ENCODE peak calls at places on chromosomes 5 and 9, in five cellular contexts. C is RWPE1, T is fibroblast of pulmonary artery, H is BE2C, Y is HCT116. I is an unnamed sample.

GRCh38 chr5:138874771-138875628 is at the start of gene LRRTM2:
- DNase-seq in Y (no peak), H (peak), T (peak), C (no peak), I (no peak)

GRCh38 chr5:158856295-158856694 is 243.4 kb downstream of the EBF1 start:
- DNase-seq in C (no peak), H (no peak), T (no peak), Y (no peak), I (no peak)

GRCh38 chr5:67190443-67190842 is 6.2 kb downstream of the CD180 start:
- DNase-seq in H (no peak), Y (no peak), C (no peak), T (no peak), I (no peak)

GRCh38 chr5:57216714-57217113 is 42.9 kb downstream of the GPBP1 start:
- DNase-seq in H (no peak), C (peak), Y (no peak), T (peak), I (no peak)

GRCh38 chr5:103499236-103499635 is 63.4 kb downstream of the NUDT12 start:
- DNase-seq in Y (no peak), H (no peak), C (no peak), T (no peak), I (no peak)

GRCh38 chr5:121199238-121199999 is 652.3 kb upstream of the FTMT start:
- DNase-seq in H (peak), Y (no peak), T (peak), C (peak), I (no peak)

GRCh38 chr9:76580188-76580587 is 121.2 kb downstream of the GCNT1 start:
- DNase-seq in C (no peak), H (no peak), T (no peak), Y (no peak), I (no peak)

GRCh38 chr9:128807827-128808226 is 10.5 kb upstream of the ENDOG start:
- DNase-seq in T (no peak), H (no peak), C (no peak), Y (no peak), I (no peak)

GRCh38 chr9:34332370-34332964 is 3.1 kb downstream of the NUDT2 start:
- DNase-seq in H (no peak), Y (peak), C (peak), T (peak), I (no peak)

GRCh38 chr5:78763659-78764189 is 115.2 kb upstream of the LHFPL2 start:
- DNase-seq in C (no peak), H (no peak), Y (no peak), T (no peak), I (no peak)

GRCh38 chr5:36644727-36645126 is 38.3 kb downstream of the SLC1A3 start:
- DNase-seq in C (no peak), T (no peak), H (no peak), Y (no peak), I (no peak)

GRCh38 chr5:167934561-167934971 is 356.9 kb upstream of the WWC1 start:
- DNase-seq in T (peak), H (no peak), C (no peak), Y (no peak), I (no peak)

GRCh38 chr9:113516840-113517577 is 53.5 kb downstream of the RGS3 start:
- DNase-seq in Y (no peak), C (no peak), T (no peak), H (no peak), I (peak)

GRCh38 chr9:116154976-116155699 is 1.5 kb downstream of the PAPPA start:
- DNase-seq in Y (no peak), H (no peak), T (peak), C (no peak), I (peak)

GRCh38 chr9:35478871-35479270 is 11.0 kb upstream of the RUSC2 start:
- DNase-seq in C (no peak), T (no peak), Y (no peak), H (no peak), I (no peak)

GRCh38 chr5:53067641-53068040 is 41.9 kb downstream of the MOCS2 start:
- DNase-seq in H (no peak), T (no peak), C (no peak), Y (no peak), I (no peak)

GRCh38 chr5:141876628-141877477 is 1.4 kb downstream of the PCDH1 start:
- DNase-seq in Y (no peak), H (no peak), T (no peak), C (peak), I (no peak)

GRCh38 chr5:151141535-151141934 is 16.0 kb downstream of the ANXA6 start:
- DNase-seq in H (no peak), Y (no peak), C (no peak), T (no peak), I (peak)

GRCh38 chr5:2683720-2684119 is 67.8 kb downstream of the IRX2 start:
- DNase-seq in Y (no peak), C (no peak), T (no peak), H (no peak), I (no peak)

GRCh38 chr9:71820516-71820915 is 52.2 kb upstream of the CEMIP2 start:
- DNase-seq in Y (no peak), T (peak), C (no peak), H (no peak), I (no peak)

GRCh38 chr5:6752236-6752635 is 39.0 kb downstream of the TENT4A start:
- DNase-seq in C (no peak), Y (no peak), T (no peak), H (no peak), I (no peak)

GRCh38 chr5:153147891-153148623 is 342.4 kb upstream of the GRIA1 start:
- DNase-seq in C (peak), Y (no peak), T (peak), H (no peak), I (peak)

GRCh38 chr9:74122661-74123060 is 374.5 kb upstream of the RORB start:
- DNase-seq in C (no peak), T (no peak), H (no peak), Y (no peak), I (no peak)

GRCh38 chr5:1443991-1444360 is 1.3 kb downstream of the SLC6A3 start:
- DNase-seq in C (no peak), T (no peak), H (no peak), Y (no peak), I (no peak)

GRCh38 chr5:122352331-122352730 is 40.3 kb downstream of the SNCAIP start:
- DNase-seq in Y (no peak), T (peak), H (no peak), C (no peak), I (no peak)

GRCh38 chr5:35771839-35772238 is 84.9 kb upstream of the IL7R start:
- DNase-seq in T (no peak), H (no peak), Y (no peak), C (no peak), I (no peak)

GRCh38 chr5:657570-657969 is 35.6 kb downstream of the TPPP start:
- DNase-seq in C (peak), T (peak), H (no peak), Y (peak), I (no peak)

GRCh38 chr5:171595801-171596231 is 176.4 kb downstream of the FGF18 start:
- DNase-seq in C (peak), T (peak), Y (no peak), H (no peak), I (no peak)

GRCh38 chr5:112594060-112594850 is 143.4 kb upstream of the APC start:
- DNase-seq in Y (no peak), C (no peak), H (peak), T (peak), I (no peak)

GRCh38 chr9:87382902-87383301 is 114.8 kb upstream of the DAPK1 start:
- DNase-seq in C (peak), T (peak), H (no peak), Y (no peak), I (no peak)

GRCh38 chr9:71506821-71507220 is 261.5 kb downstream of the CEMIP2 start:
- DNase-seq in Y (no peak), H (no peak), C (peak), T (peak), I (no peak)

DNA sequence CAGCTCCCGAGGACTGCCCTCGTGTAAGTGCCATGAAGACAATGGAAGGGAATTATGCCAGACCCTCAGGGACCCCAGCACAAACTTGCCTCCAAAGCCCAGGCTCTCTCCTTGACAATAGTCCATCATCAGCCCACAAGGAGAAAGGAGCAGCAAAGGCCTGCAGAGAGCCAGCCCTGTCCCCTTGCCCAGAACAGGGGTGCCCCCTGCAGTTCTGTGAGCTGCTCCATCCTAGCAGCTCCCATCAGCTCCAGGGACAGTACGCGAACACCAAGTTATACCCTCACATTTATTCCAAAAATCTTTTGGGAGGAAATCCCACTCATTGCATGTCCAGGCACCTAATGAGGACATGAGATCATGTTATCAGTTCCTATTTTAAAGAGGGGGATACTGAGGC is 11.1 kb downstream of the BARX1 start:
- DNase-seq in H (no peak), C (no peak), Y (no peak), T (no peak), I (no peak)
- TF ChIP-seq CTCF in H (no peak), C (no peak), Y (no peak), T (no peak), I (no peak)

GRCh38 chr9:33229359-33230120 is 10.4 kb upstream of the SPINK4 start:
- DNase-seq in C (peak), Y (peak), H (peak), T (no peak), I (no peak)
- TF ChIP-seq CTCF in C (peak), Y (peak), H (peak), T (no peak), I (no peak)

DNA sequence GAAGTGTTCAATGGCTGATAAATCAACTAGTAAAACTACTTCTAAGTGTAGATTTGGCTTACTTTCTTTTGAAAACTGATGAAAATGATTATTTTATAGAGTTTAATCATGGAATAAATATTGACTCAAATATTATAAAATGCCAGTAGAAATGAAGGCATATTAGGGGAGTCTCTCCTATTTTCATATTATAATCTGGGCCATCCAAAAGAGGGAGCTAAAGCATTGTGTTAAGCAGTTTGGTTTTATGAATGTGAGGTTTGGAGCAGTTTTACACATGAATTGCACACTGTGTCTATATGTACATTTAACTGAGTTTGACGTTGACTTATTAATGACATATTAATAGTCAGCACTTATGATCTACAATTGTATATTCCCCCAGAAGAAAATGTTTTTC is 17.4 kb downstream of the CDH9 start:
- DNase-seq in C (peak), Y (no peak), T (peak), H (no peak), I (no peak)
- TF ChIP-seq CTCF in C (peak), Y (no peak), T (peak), H (peak), I (no peak)

DNA sequence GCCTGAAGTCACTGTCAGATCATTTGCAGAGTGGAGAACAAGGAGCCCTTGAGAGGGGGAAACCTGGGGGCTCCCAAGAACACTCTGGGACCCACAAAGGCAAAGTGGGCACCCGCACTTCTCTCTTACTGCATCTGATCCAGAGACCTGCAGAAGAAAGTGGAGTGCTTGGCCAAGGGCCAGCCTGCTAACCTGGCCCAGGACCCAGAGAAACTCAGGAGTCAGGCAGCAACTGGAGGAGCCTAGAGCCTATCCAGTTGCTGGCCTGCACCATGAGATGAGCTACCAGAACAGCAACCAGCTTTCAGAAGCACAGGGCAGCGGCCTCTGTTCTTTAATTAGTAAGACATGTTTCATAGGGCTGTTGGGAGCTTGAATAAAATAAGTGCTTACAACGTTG is 298.3 kb downstream of the GADD45G start:
- DNase-seq in T (no peak), Y (no peak), H (no peak), C (no peak), I (no peak)
- TF ChIP-seq CTCF in T (no peak), Y (no peak), H (no peak), C (no peak), I (no peak)

I was measured in GM13976.